ENCODE peak calls at places on chromosomes 12 and 14, in eight cellular contexts. P is NCI-H774; R is stimulated activated CD8-positive, alpha-beta memory T cell treated with anti-CD3 and anti-CD28 coated beads, Interleukin-2, amount 100 ng/mL, for 48 hours; T is DMS79 treated with DMSO at 0.1 percent for 48 hours; S is GM04504; Q is amniotic epithelial cell; Y is brain pericyte; C is NCI-H1436. K is an unnamed sample.

GRCh38 chr12:76186507-76186906 is 102.0 kb upstream of the NAP1L1 start:
- DNase-seq in P (no peak), R (no peak), T (no peak), S (no peak), Q (peak), Y (no peak), C (no peak), K (no peak)

GRCh38 chr14:28766505-28767238 is at the start of gene FOXG1:
- DNase-seq in P (peak), R (no peak), T (peak), S (no peak), Q (no peak), Y (no peak), C (peak), K (peak)

GRCh38 chr14:32702571-32702970 is 236.1 kb upstream of the NPAS3 start:
- DNase-seq in P (no peak), R (no peak), T (no peak), S (no peak), Q (no peak), Y (no peak), C (no peak), K (no peak)

GRCh38 chr12:76101739-76102385 is 17.4 kb upstream of the NAP1L1 start:
- DNase-seq in P (no peak), R (no peak), T (no peak), S (no peak), Q (no peak), Y (no peak), C (no peak), K (no peak)

GRCh38 chr12:122891661-122892525 is 4.0 kb downstream of the VPS37B start:
- DNase-seq in P (no peak), R (no peak), T (no peak), S (peak), Q (peak), Y (no peak), C (no peak), K (no peak)

GRCh38 chr12:118102609-118103008 is 1.2 kb downstream of the VSIG10 start:
- DNase-seq in P (no peak), R (no peak), T (no peak), S (no peak), Q (no peak), Y (no peak), C (no peak), K (no peak)

GRCh38 chr12:62214847-62215246 is 45.4 kb upstream of the USP15 start:
- DNase-seq in P (no peak), R (no peak), T (no peak), S (no peak), Q (peak), Y (no peak), C (no peak), K (no peak)

GRCh38 chr12:81329088-81329487 is 251.2 kb downstream of the ACSS3 start:
- DNase-seq in P (no peak), R (no peak), T (no peak), S (no peak), Q (peak), Y (no peak), C (no peak), K (no peak)

GRCh38 chr14:91169951-91170350 is 56.1 kb downstream of the DGLUCY start:
- DNase-seq in P (no peak), R (no peak), T (no peak), S (no peak), Q (no peak), Y (no peak), C (no peak), K (no peak)